ENCODE peak calls at places on chromosomes 7 and 10, in nine cellular contexts. R is ovary; Y is effector memory CD4-positive, alpha-beta T cell; B is neuronal stem cell; N is OCI-LY7; X is CD8-positive, alpha-beta T cell; C is fibroblast of villous mesenchyme; W is IMR-90; J is pancreas. I is an unnamed sample.

GRCh38 chr10:59905066-59905734 is 1.2 kb downstream of the CCDC6 start:
- DNase-seq in C (peak), N (peak), R (peak), W (peak), B (no peak), Y (no peak), J (peak), X (no peak), I (peak)

GRCh38 chr10:44180321-44181154 is 204.4 kb downstream of the CXCL12 start:
- DNase-seq in R (no peak), J (no peak), B (no peak), N (no peak), C (peak), W (peak), X (no peak), Y (no peak), I (no peak)

GRCh38 chr7:76509931-76510877 is at the start of gene UPK3B:
- DNase-seq in X (no peak), N (no peak), Y (no peak), R (no peak), W (no peak), C (no peak), J (no peak), B (no peak), I (peak)

GRCh38 chr10:19874791-19875190 is 58.6 kb downstream of the PLXDC2 start:
- DNase-seq in B (no peak), J (no peak), N (no peak), R (no peak), W (no peak), X (no peak), Y (no peak), C (no peak), I (no peak)

GRCh38 chr7:133290041-133290440 is 37.2 kb downstream of the EXOC4 start:
- DNase-seq in W (peak), N (no peak), X (no peak), J (no peak), C (no peak), R (no peak), B (no peak), Y (no peak), I (no peak)

GRCh38 chr7:121545418-121545817 is 149.3 kb upstream of the FAM3C start:
- DNase-seq in J (no peak), Y (no peak), X (no peak), N (no peak), B (no peak), C (no peak), W (no peak), R (no peak), I (no peak)

GRCh38 chr7:130228840-130229239 is 21.2 kb downstream of the SSMEM1 start:
- DNase-seq in R (no peak), N (no peak), Y (no peak), C (no peak), B (peak), X (no peak), W (no peak), J (no peak), I (no peak)

GRCh38 chr10:119679480-119679829 is 28.3 kb downstream of the BAG3 start:
- DNase-seq in R (no peak), B (no peak), C (no peak), N (no peak), X (no peak), J (no peak), W (no peak), Y (no peak), I (no peak)

GRCh38 chr10:25130911-25131310 is 43.9 kb upstream of the GPR158 start:
- DNase-seq in W (peak), Y (no peak), C (peak), N (no peak), R (no peak), J (no peak), X (no peak), B (no peak), I (no peak)

GRCh38 chr10:5319863-5320262 is 44.9 kb upstream of the UCN3 start:
- DNase-seq in J (no peak), R (no peak), W (no peak), X (no peak), C (no peak), B (no peak), Y (no peak), N (no peak), I (no peak)

GRCh38 chr10:132458595-132459251 is 61.7 kb downstream of the PWWP2B start:
- DNase-seq in N (peak), J (peak), Y (peak), C (peak), X (peak), R (peak), W (no peak), B (no peak), I (no peak)

GRCh38 chr7:50940621-50941020 is 157.9 kb upstream of the GRB10 start:
- DNase-seq in N (no peak), J (no peak), Y (no peak), X (no peak), C (peak), R (no peak), W (no peak), B (no peak), I (no peak)

GRCh38 chr7:21640150-21640549 is 97.3 kb downstream of the DNAH11 start:
- DNase-seq in B (no peak), J (no peak), Y (no peak), C (no peak), W (no peak), N (no peak), R (no peak), X (no peak), I (no peak)

DNA sequence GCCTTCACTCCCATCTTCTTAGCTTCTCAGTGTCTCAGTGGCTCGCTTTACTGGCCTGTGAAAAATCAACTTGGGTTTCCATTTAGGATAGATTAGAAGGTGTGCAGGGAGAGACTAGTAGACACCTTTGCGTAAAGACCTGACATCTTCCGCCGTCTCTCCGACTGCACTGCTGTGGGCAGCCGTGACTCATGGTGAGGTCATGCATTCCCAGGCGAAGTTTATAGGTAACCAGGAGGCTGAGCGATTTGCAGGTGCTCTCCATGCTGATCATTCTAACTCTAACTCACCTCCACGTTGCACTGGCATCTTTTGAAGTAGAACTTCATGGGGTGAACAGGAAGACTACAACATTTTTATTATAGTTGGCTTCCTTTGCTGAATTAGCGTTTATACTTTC is 68.0 kb upstream of the ZNF438 start:
- DNase-seq in C (no peak), Y (no peak), N (no peak), X (no peak), R (no peak), W (peak), J (peak), B (no peak), I (peak)
- H3K4me3 ChIP-seq in C (no peak), Y (no peak), N (no peak), X (no peak), R (no peak), W (no peak), J (no peak), B (no peak), I (no peak)

GRCh38 chr7:37977243-37977642 is 56.8 kb downstream of the EPDR1 start:
- DNase-seq in C (no peak), N (no peak), X (no peak), B (no peak), J (no peak), W (no peak), Y (no peak), R (no peak), I (no peak)
- H3K4me3 ChIP-seq in C (no peak), N (no peak), X (no peak), B (no peak), J (no peak), W (no peak), Y (no peak), R (no peak), I (no peak)

GRCh38 chr10:69335613-69336012 is 57.3 kb downstream of the HK1 start:
- DNase-seq in W (no peak), C (no peak), J (no peak), R (no peak), Y (no peak), N (no peak), X (no peak), B (no peak), I (no peak)

GRCh38 chr10:69336952-69337311 is 58.6 kb downstream of the HK1 start:
- DNase-seq in C (no peak), X (no peak), B (no peak), W (no peak), J (no peak), R (no peak), Y (no peak), N (no peak), I (no peak)

GRCh38 chr10:69333205-69333604 is 54.9 kb downstream of the HK1 start:
- DNase-seq in C (peak), X (no peak), N (no peak), Y (no peak), B (no peak), J (no peak), W (no peak), R (no peak), I (peak)

GRCh38 chr10:69334258-69335062 is 56.2 kb downstream of the HK1 start:
- DNase-seq in N (no peak), Y (no peak), X (no peak), R (no peak), W (no peak), J (no peak), C (peak), B (no peak), I (no peak)

GRCh38 chr10:69335063-69335587 is 56.8 kb downstream of the HK1 start:
- DNase-seq in N (no peak), J (peak), X (no peak), C (peak), Y (no peak), B (no peak), R (peak), W (no peak), I (no peak)
- H3K4me3 ChIP-seq in N (no peak), J (no peak), X (peak), C (no peak), Y (peak), B (no peak), R (no peak), W (no peak), I (no peak)

GRCh38 chr7:128931965-128932861 is 5.5 kb upstream of the IRF5 start:
- DNase-seq in B (no peak), R (no peak), X (no peak), C (no peak), N (no peak), Y (no peak), W (no peak), J (peak), I (no peak)
- H3K4me3 ChIP-seq in B (no peak), R (no peak), X (no peak), C (no peak), N (no peak), Y (no peak), W (no peak), J (no peak), I (no peak)

GRCh38 chr7:155807013-155807804 is 5.1 kb downstream of the SHH start:
- DNase-seq in J (no peak), Y (no peak), C (no peak), R (no peak), N (no peak), X (no peak), B (no peak), W (no peak), I (no peak)

GRCh38 chr7:155806096-155806871 is 6.0 kb downstream of the SHH start:
- DNase-seq in R (no peak), J (no peak), C (no peak), Y (no peak), W (no peak), B (no peak), N (no peak), X (no peak), I (no peak)

GRCh38 chr7:155809332-155809946 is 2.8 kb downstream of the SHH start:
- DNase-seq in X (no peak), Y (no peak), B (no peak), W (no peak), R (no peak), J (no peak), N (no peak), C (no peak), I (no peak)

GRCh38 chr7:155808551-155809331 is 3.5 kb downstream of the SHH start:
- DNase-seq in C (no peak), B (no peak), W (no peak), J (no peak), R (no peak), Y (no peak), X (no peak), N (no peak), I (peak)

GRCh38 chr7:155807805-155808550 is 4.3 kb downstream of the SHH start:
- DNase-seq in Y (no peak), C (no peak), N (no peak), W (no peak), X (no peak), R (no peak), B (no peak), J (no peak), I (peak)
- H3K4me3 ChIP-seq in Y (no peak), C (no peak), N (no peak), W (no peak), X (no peak), R (no peak), B (peak), J (peak), I (peak)

GRCh38 chr10:80382989-80383388 is 25.4 kb upstream of the PRXL2A start:
- DNase-seq in W (peak), R (peak), B (no peak), Y (no peak), J (peak), C (peak), N (peak), X (peak), I (peak)
- H3K4me3 ChIP-seq in W (no peak), R (no peak), B (no peak), Y (no peak), J (no peak), C (no peak), N (no peak), X (no peak), I (no peak)

DNA sequence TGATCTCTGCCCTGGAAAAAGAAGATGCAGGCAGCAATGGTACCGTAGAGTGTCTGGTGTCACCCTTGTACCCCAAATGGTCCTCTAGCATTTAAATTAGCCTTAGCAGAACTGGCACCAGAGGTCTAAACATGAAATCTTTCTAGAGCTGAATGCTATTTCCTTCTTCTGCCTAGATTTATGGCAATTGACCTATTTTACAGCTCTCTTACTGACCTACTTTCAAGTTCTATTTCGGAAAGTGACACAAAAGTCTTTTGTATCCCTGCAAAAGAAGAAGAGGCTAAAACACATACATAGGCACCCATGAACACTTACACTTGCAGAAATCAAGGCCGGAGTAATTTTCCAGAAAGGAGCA is 10.1 kb upstream of the ADAM12 start:
- DNase-seq in N (no peak), C (no peak), W (no peak), X (no peak), J (no peak), R (no peak), B (no peak), Y (no peak), I (no peak)
- H3K4me3 ChIP-seq in N (no peak), C (no peak), W (no peak), X (no peak), J (no peak), R (no peak), B (no peak), Y (no peak), I (no peak)

DNA sequence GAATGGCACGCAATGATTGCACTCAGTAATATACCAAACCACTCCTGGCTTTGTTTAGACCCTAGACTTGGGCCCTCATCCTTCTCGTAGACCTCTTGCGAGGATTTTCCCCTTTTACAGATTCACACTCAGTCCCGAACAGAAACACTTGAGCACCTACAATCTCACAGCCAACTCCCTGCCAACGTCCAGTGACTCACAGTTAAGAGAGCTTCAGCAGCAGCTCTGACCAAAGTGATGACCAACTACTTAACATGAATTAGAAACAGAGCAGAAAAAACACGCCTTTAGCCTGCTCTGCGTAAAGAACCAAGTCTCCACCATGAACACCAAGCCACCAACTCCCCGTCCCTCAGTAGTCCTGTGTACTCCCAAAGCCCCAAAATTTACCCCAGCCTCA is 2.2 kb downstream of the DNAJC30 start:
- DNase-seq in J (no peak), R (no peak), C (no peak), N (no peak), Y (no peak), W (peak), B (no peak), X (no peak), I (no peak)
- H3K4me3 ChIP-seq in J (no peak), R (no peak), C (no peak), N (peak), Y (no peak), W (no peak), B (peak), X (no peak), I (no peak)

GRCh38 chr7:150994838-150995510 is 4.2 kb downstream of the NOS3 start:
- DNase-seq in W (no peak), J (no peak), Y (no peak), X (no peak), C (no peak), R (no peak), N (no peak), B (no peak), I (no peak)
- H3K4me3 ChIP-seq in W (no peak), J (no peak), Y (peak), X (no peak), C (no peak), R (no peak), N (no peak), B (peak), I (no peak)